ENCODE peak calls at places on chromosomes 16 and 17, in ten cellular contexts. One of them, this sample, is unnamed.

GRCh38 chr17:76243826-76244679 is 3.8 kb upstream of the RNF157 start:
- DNase-seq in esophagus squamous epithelium: no peak
- DNase-seq in testis: no peak
- DNase-seq in Peyer's patch: no peak
- DNase-seq in body of pancreas: no peak
- DNase-seq in ovary: no peak
- DNase-seq in breast epithelium: no peak
- DNase-seq in A549: no peak
- DNase-seq in IMR-90: no peak
- DNase-seq in H1: no peak
- DNase-seq in this sample: no peak

GRCh38 chr16:67963325-67964321 is 4.8 kb downstream of the SLC12A4 start:
- DNase-seq in IMR-90: no peak
- DNase-seq in testis: peak; percentile 56
- DNase-seq in body of pancreas: peak; percentile 53
- DNase-seq in ovary: no peak
- DNase-seq in A549: no peak
- DNase-seq in esophagus squamous epithelium: no peak
- DNase-seq in H1: peak; percentile 75
- DNase-seq in Peyer's patch: no peak
- DNase-seq in breast epithelium: no peak
- DNase-seq in this sample: peak; percentile 70

GRCh38 chr17:4837471-4838305 is 4.5 kb downstream of the MINK1 start:
- DNase-seq in esophagus squamous epithelium: no peak
- DNase-seq in H1: no peak
- DNase-seq in body of pancreas: no peak
- DNase-seq in IMR-90: no peak
- DNase-seq in testis: peak; percentile 61
- DNase-seq in breast epithelium: no peak
- DNase-seq in A549: no peak
- DNase-seq in Peyer's patch: no peak
- DNase-seq in ovary: peak; percentile 71
- DNase-seq in this sample: peak; percentile 55

GRCh38 chr16:76837872-76838271 is 353.1 kb upstream of the MON1B start:
- DNase-seq in body of pancreas: no peak
- DNase-seq in ovary: no peak
- DNase-seq in H1: no peak
- DNase-seq in A549: no peak
- DNase-seq in testis: no peak
- DNase-seq in breast epithelium: no peak
- DNase-seq in esophagus squamous epithelium: no peak
- DNase-seq in IMR-90: no peak
- DNase-seq in Peyer's patch: no peak
- DNase-seq in this sample: no peak

GRCh38 chr16:66741131-66741900 is 10.1 kb downstream of the DYNC1LI2 start:
- DNase-seq in esophagus squamous epithelium: no peak
- DNase-seq in testis: peak; percentile 91
- DNase-seq in Peyer's patch: peak; percentile 89
- DNase-seq in A549: peak; percentile 68
- DNase-seq in body of pancreas: peak; percentile 96
- DNase-seq in IMR-90: peak; percentile 88
- DNase-seq in H1: no peak
- DNase-seq in breast epithelium: peak; percentile 91
- DNase-seq in ovary: peak; percentile 86
- DNase-seq in this sample: peak; percentile 93

GRCh38 chr17:50239913-50240312 is 34.4 kb upstream of the TMEM92 start:
- DNase-seq in body of pancreas: no peak
- DNase-seq in A549: no peak
- DNase-seq in IMR-90: no peak
- DNase-seq in Peyer's patch: no peak
- DNase-seq in esophagus squamous epithelium: no peak
- DNase-seq in testis: no peak
- DNase-seq in ovary: no peak
- DNase-seq in breast epithelium: no peak
- DNase-seq in H1: no peak
- DNase-seq in this sample: no peak

GRCh38 chr17:74484066-74484465 is 17.6 kb downstream of the CD300A start:
- DNase-seq in A549: no peak
- DNase-seq in ovary: no peak
- DNase-seq in breast epithelium: no peak
- DNase-seq in body of pancreas: no peak
- DNase-seq in IMR-90: no peak
- DNase-seq in testis: no peak
- DNase-seq in Peyer's patch: peak; percentile 36
- DNase-seq in esophagus squamous epithelium: no peak
- DNase-seq in H1: no peak
- DNase-seq in this sample: no peak

GRCh38 chr17:66747561-66748275 is 87.2 kb upstream of the CACNG5 start:
- DNase-seq in esophagus squamous epithelium: no peak
- DNase-seq in A549: no peak
- DNase-seq in IMR-90: peak; percentile 80
- DNase-seq in breast epithelium: no peak
- DNase-seq in testis: no peak
- DNase-seq in ovary: no peak
- DNase-seq in Peyer's patch: no peak
- DNase-seq in H1: no peak
- DNase-seq in body of pancreas: no peak
- DNase-seq in this sample: no peak

GRCh38 chr17:40314557-40314953 is 5.6 kb downstream of the RARA start:
- DNase-seq in Peyer's patch: peak; percentile 95
- DNase-seq in body of pancreas: peak; percentile 99
- DNase-seq in testis: no peak
- DNase-seq in ovary: peak; percentile 37
- DNase-seq in breast epithelium: peak; percentile 98
- DNase-seq in A549: peak; percentile 99
- DNase-seq in esophagus squamous epithelium: no peak
- DNase-seq in H1: no peak
- DNase-seq in IMR-90: peak; percentile 91
- DNase-seq in this sample: peak; percentile 91

GRCh38 chr17:38440614-38441397 is 12.5 kb downstream of the ARHGAP23 start:
- DNase-seq in H1: peak; percentile 81
- DNase-seq in A549: no peak
- DNase-seq in testis: no peak
- DNase-seq in breast epithelium: no peak
- DNase-seq in esophagus squamous epithelium: no peak
- DNase-seq in ovary: no peak
- DNase-seq in body of pancreas: no peak
- DNase-seq in Peyer's patch: no peak
- DNase-seq in IMR-90: no peak
- DNase-seq in this sample: peak; percentile 64

GRCh38 chr17:38442548-38442947 is 14.3 kb downstream of the ARHGAP23 start:
- DNase-seq in Peyer's patch: no peak
- DNase-seq in IMR-90: no peak
- DNase-seq in A549: no peak
- DNase-seq in ovary: no peak
- DNase-seq in H1: no peak
- DNase-seq in testis: no peak
- DNase-seq in breast epithelium: no peak
- DNase-seq in esophagus squamous epithelium: no peak
- DNase-seq in body of pancreas: no peak
- DNase-seq in this sample: peak; percentile 58

GRCh38 chr17:38441429-38442061 is 13.3 kb downstream of the ARHGAP23 start:
- DNase-seq in Peyer's patch: no peak
- DNase-seq in IMR-90: no peak
- DNase-seq in esophagus squamous epithelium: no peak
- DNase-seq in body of pancreas: no peak
- DNase-seq in breast epithelium: no peak
- DNase-seq in H1: no peak
- DNase-seq in ovary: no peak
- DNase-seq in testis: no peak
- DNase-seq in A549: no peak
- DNase-seq in this sample: no peak

GRCh38 chr17:38443356-38444026 is 15.2 kb downstream of the ARHGAP23 start:
- DNase-seq in Peyer's patch: no peak
- DNase-seq in esophagus squamous epithelium: no peak
- DNase-seq in H1: no peak
- DNase-seq in breast epithelium: no peak
- DNase-seq in testis: no peak
- DNase-seq in ovary: no peak
- DNase-seq in A549: no peak
- DNase-seq in body of pancreas: no peak
- DNase-seq in IMR-90: no peak
- DNase-seq in this sample: no peak

DNA sequence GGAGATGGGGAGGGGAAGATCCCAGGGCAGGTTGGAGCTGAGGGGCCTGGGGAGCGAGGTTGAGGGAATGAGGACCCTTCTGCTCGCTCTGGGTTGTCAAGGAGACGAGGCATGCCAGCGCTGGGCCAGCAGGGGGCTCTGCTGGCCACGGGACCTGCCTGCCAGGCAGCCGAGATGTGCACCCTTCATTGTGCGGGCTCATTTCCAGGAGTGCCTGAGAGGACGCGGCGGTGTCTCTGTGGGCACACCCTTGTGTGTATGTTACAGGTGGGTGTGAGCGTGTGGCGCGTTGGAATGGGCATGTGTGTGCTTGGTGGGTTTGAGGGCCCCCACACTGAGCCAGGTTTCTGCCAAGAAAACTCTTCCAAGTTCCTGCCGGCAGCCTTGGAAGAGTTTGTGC is 15.9 kb downstream of the ARHGAP23 start:
- DNase-seq in esophagus squamous epithelium: no peak
- DNase-seq in Peyer's patch: peak; percentile 72
- DNase-seq in testis: peak; percentile 80
- DNase-seq in IMR-90: peak; percentile 63
- DNase-seq in ovary: peak; percentile 64
- DNase-seq in A549: peak; percentile 91
- DNase-seq in breast epithelium: peak; percentile 58
- DNase-seq in body of pancreas: peak; percentile 64
- DNase-seq in H1: peak; percentile 80
- DNase-seq in this sample: peak; percentile 77
- TF ChIP-seq CTCF in esophagus squamous epithelium: peak; percentile 96
- TF ChIP-seq CTCF in Peyer's patch: peak; percentile 74
- TF ChIP-seq CTCF in testis: peak; percentile 69
- TF ChIP-seq CTCF in IMR-90: peak; percentile 96
- TF ChIP-seq CTCF in ovary: peak; percentile 94
- TF ChIP-seq CTCF in A549: peak; percentile 96
- TF ChIP-seq CTCF in breast epithelium: peak; percentile 68
- TF ChIP-seq CTCF in body of pancreas: peak; percentile 77
- TF ChIP-seq CTCF in H1: peak; percentile 90
- TF ChIP-seq CTCF in this sample: peak; percentile 85

GRCh38 chr17:28758411-28759121 is 14.8 kb downstream of the TRAF4 start:
- DNase-seq in testis: no peak
- DNase-seq in ovary: no peak
- DNase-seq in body of pancreas: no peak
- DNase-seq in H1: no peak
- DNase-seq in IMR-90: no peak
- DNase-seq in Peyer's patch: peak; percentile 45
- DNase-seq in A549: no peak
- DNase-seq in esophagus squamous epithelium: no peak
- DNase-seq in breast epithelium: no peak
- DNase-seq in this sample: no peak
- TF ChIP-seq POLR2A in testis: no peak
- TF ChIP-seq POLR2A in ovary: no peak
- TF ChIP-seq POLR2A in body of pancreas: no peak
- TF ChIP-seq POLR2A in H1: no peak
- TF ChIP-seq POLR2A in IMR-90: no peak
- TF ChIP-seq POLR2A in Peyer's patch: no peak
- TF ChIP-seq POLR2A in A549: no peak
- TF ChIP-seq POLR2A in esophagus squamous epithelium: no peak
- TF ChIP-seq POLR2A in breast epithelium: no peak
- TF ChIP-seq POLR2A in this sample: no peak

GRCh38 chr17:61510991-61511390 is 58.8 kb downstream of the TBX4 start:
- DNase-seq in Peyer's patch: no peak
- DNase-seq in body of pancreas: no peak
- DNase-seq in ovary: no peak
- DNase-seq in IMR-90: no peak
- DNase-seq in esophagus squamous epithelium: no peak
- DNase-seq in breast epithelium: no peak
- DNase-seq in H1: no peak
- DNase-seq in A549: no peak
- DNase-seq in testis: no peak
- DNase-seq in this sample: no peak

GRCh38 chr17:61517265-61517664 is 65.0 kb downstream of the TBX4 start:
- DNase-seq in H1: no peak
- DNase-seq in body of pancreas: no peak
- DNase-seq in A549: no peak
- DNase-seq in testis: no peak
- DNase-seq in Peyer's patch: no peak
- DNase-seq in ovary: no peak
- DNase-seq in esophagus squamous epithelium: no peak
- DNase-seq in breast epithelium: no peak
- DNase-seq in IMR-90: no peak
- DNase-seq in this sample: no peak

GRCh38 chr17:61517843-61518606 is 65.8 kb downstream of the TBX4 start:
- DNase-seq in esophagus squamous epithelium: no peak
- DNase-seq in ovary: no peak
- DNase-seq in testis: no peak
- DNase-seq in breast epithelium: no peak
- DNase-seq in body of pancreas: no peak
- DNase-seq in A549: no peak
- DNase-seq in IMR-90: no peak
- DNase-seq in Peyer's patch: no peak
- DNase-seq in H1: no peak
- DNase-seq in this sample: no peak

GRCh38 chr17:61511480-61512182 is 59.4 kb downstream of the TBX4 start:
- DNase-seq in body of pancreas: no peak
- DNase-seq in A549: no peak
- DNase-seq in IMR-90: no peak
- DNase-seq in esophagus squamous epithelium: no peak
- DNase-seq in ovary: no peak
- DNase-seq in Peyer's patch: no peak
- DNase-seq in breast epithelium: no peak
- DNase-seq in H1: no peak
- DNase-seq in testis: no peak
- DNase-seq in this sample: no peak

GRCh38 chr17:61514491-61514890 is 62.3 kb downstream of the TBX4 start:
- DNase-seq in breast epithelium: no peak
- DNase-seq in H1: no peak
- DNase-seq in A549: no peak
- DNase-seq in Peyer's patch: no peak
- DNase-seq in esophagus squamous epithelium: no peak
- DNase-seq in ovary: no peak
- DNase-seq in testis: no peak
- DNase-seq in body of pancreas: no peak
- DNase-seq in IMR-90: no peak
- DNase-seq in this sample: no peak
- H3K27ac ChIP-seq in breast epithelium: no peak overlapping the region
- H3K27ac ChIP-seq in H1: no peak overlapping the region
- H3K27ac ChIP-seq in A549: no peak overlapping the region
- H3K27ac ChIP-seq in Peyer's patch: no peak overlapping the region
- H3K27ac ChIP-seq in esophagus squamous epithelium: no peak overlapping the region
- H3K27ac ChIP-seq in ovary: no peak overlapping the region
- H3K27ac ChIP-seq in testis: no peak overlapping the region
- H3K27ac ChIP-seq in body of pancreas: no peak overlapping the region
- H3K27ac ChIP-seq in IMR-90: no peak overlapping the region
- H3K27ac ChIP-seq in this sample: no peak overlapping the region

DNA sequence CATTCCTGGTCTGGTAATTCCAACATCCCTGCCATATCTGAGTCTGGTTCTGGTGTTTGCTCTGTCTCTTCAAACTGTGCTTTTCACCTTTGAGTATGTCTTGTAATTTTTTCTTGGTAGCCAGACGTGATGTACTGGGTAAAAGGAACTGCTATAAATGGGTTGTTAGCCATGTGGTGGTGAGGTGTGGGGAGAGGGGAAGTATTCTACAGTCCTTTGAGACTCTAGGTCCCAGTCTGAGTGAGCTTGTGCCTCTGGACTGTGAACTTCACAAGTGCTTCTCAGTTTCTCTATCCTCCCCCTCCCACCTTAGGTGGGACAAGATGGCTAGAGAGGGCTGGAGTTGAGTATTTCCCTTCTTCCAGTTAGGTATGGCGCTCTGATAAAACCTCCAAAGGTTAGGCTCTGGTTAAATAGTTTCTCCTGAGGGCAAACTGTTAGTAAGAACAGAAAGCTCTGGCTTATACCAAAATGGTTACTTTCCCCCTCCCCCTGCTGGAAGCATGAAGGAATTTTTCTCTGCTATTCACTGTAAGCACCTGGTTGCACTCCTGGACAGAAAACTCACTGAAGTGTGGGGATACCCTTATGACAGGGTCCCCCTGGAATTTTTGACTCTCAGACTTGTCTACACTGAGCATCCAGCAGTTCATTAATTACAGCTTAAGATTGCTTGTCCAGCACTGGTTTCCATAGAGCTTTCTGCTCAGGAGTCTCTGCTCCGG is 87.8 kb downstream of the MARCHF10 start:
- DNase-seq in A549: peak; percentile 63
- DNase-seq in H1: no peak
- DNase-seq in ovary: no peak
- DNase-seq in IMR-90: no peak
- DNase-seq in testis: no peak
- DNase-seq in Peyer's patch: no peak
- DNase-seq in esophagus squamous epithelium: no peak
- DNase-seq in body of pancreas: no peak
- DNase-seq in breast epithelium: no peak
- DNase-seq in this sample: no peak
- TF ChIP-seq CTCF in A549: peak; percentile 43
- TF ChIP-seq CTCF in H1: no peak
- TF ChIP-seq CTCF in ovary: no peak
- TF ChIP-seq CTCF in IMR-90: no peak
- TF ChIP-seq CTCF in testis: no peak
- TF ChIP-seq CTCF in Peyer's patch: peak; percentile 6
- TF ChIP-seq CTCF in esophagus squamous epithelium: peak; percentile 48
- TF ChIP-seq CTCF in body of pancreas: no peak
- TF ChIP-seq CTCF in breast epithelium: no peak
- TF ChIP-seq CTCF in this sample: peak; percentile 34

This sample was measured in heart left ventricle.